ENCODE peak calls at places on chromosomes 7 and 10, in eight cellular contexts. One of them, this sample, is unnamed.

GRCh38 chr7:77933394-77933793 is 134.8 kb downstream of the PHTF2 start:
- DNase-seq in WTC11: no peak
- DNase-seq in Daoy: peak; percentile 14
- DNase-seq in A172: peak; percentile 70
- DNase-seq in RWPE1: peak; percentile 37
- DNase-seq in EH: peak; percentile 76
- DNase-seq in lower leg skin: no peak
- DNase-seq in D341Med: no peak
- DNase-seq in this sample: peak; percentile 64

GRCh38 chr10:79484476-79484875 is 27.9 kb upstream of the EIF5AL1 start:
- DNase-seq in WTC11: no peak
- DNase-seq in Daoy: no peak
- DNase-seq in A172: no peak
- DNase-seq in RWPE1: no peak
- DNase-seq in EH: no peak
- DNase-seq in lower leg skin: no peak
- DNase-seq in D341Med: no peak
- DNase-seq in this sample: no peak

GRCh38 chr10:65548046-65548445 is 1377.8 kb upstream of the LRRTM3 start:
- DNase-seq in WTC11: no peak
- DNase-seq in Daoy: no peak
- DNase-seq in A172: no peak
- DNase-seq in RWPE1: no peak
- DNase-seq in EH: no peak
- DNase-seq in lower leg skin: no peak
- DNase-seq in D341Med: no peak
- DNase-seq in this sample: no peak

GRCh38 chr7:56046728-56047445 is 4.4 kb downstream of the PSPH start:
- DNase-seq in WTC11: no peak
- DNase-seq in Daoy: peak; percentile 55
- DNase-seq in A172: peak; percentile 50
- DNase-seq in RWPE1: no peak
- DNase-seq in EH: peak; percentile 94
- DNase-seq in lower leg skin: no peak
- DNase-seq in D341Med: no peak
- DNase-seq in this sample: peak; percentile 91

GRCh38 chr7:100544949-100545635 is 6.1 kb downstream of the AGFG2 start:
- DNase-seq in WTC11: no peak
- DNase-seq in Daoy: no peak
- DNase-seq in A172: no peak
- DNase-seq in RWPE1: no peak
- DNase-seq in EH: no peak
- DNase-seq in lower leg skin: no peak
- DNase-seq in D341Med: no peak
- DNase-seq in this sample: no peak

GRCh38 chr10:115125505-115125904 is 32.3 kb downstream of the ATRNL1 start:
- DNase-seq in WTC11: no peak
- DNase-seq in Daoy: peak; percentile 7
- DNase-seq in A172: no peak
- DNase-seq in RWPE1: no peak
- DNase-seq in EH: no peak
- DNase-seq in lower leg skin: no peak
- DNase-seq in D341Med: no peak
- DNase-seq in this sample: no peak

GRCh38 chr7:81064446-81064845 is 145.6 kb upstream of the SEMA3C start:
- DNase-seq in WTC11: no peak
- DNase-seq in Daoy: no peak
- DNase-seq in A172: no peak
- DNase-seq in RWPE1: no peak
- DNase-seq in EH: no peak
- DNase-seq in lower leg skin: no peak
- DNase-seq in D341Med: no peak
- DNase-seq in this sample: no peak

GRCh38 chr7:105742787-105743186 is 133.6 kb downstream of the ATXN7L1 start:
- DNase-seq in WTC11: no peak
- DNase-seq in Daoy: no peak
- DNase-seq in A172: no peak
- DNase-seq in RWPE1: no peak
- DNase-seq in EH: no peak
- DNase-seq in lower leg skin: no peak
- DNase-seq in D341Med: no peak
- DNase-seq in this sample: no peak

GRCh38 chr10:123570051-123570897 is 95.9 kb upstream of the GPR26 start:
- DNase-seq in WTC11: no peak
- DNase-seq in Daoy: no peak
- DNase-seq in A172: no peak
- DNase-seq in RWPE1: no peak
- DNase-seq in EH: no peak
- DNase-seq in lower leg skin: no peak
- DNase-seq in D341Med: no peak
- DNase-seq in this sample: no peak

GRCh38 chr10:43204943-43205671 is 61.8 kb downstream of the RASGEF1A start:
- DNase-seq in WTC11: peak; percentile 81
- DNase-seq in Daoy: peak; percentile 67
- DNase-seq in A172: peak; percentile 51
- DNase-seq in RWPE1: peak; percentile 49
- DNase-seq in EH: peak; percentile 50
- DNase-seq in lower leg skin: no peak
- DNase-seq in D341Med: peak; percentile 79
- DNase-seq in this sample: peak; percentile 42

GRCh38 chr7:131231381-131232220 is 96.1 kb upstream of the MKLN1 start:
- DNase-seq in WTC11: no peak
- DNase-seq in Daoy: peak; percentile 47
- DNase-seq in A172: no peak
- DNase-seq in RWPE1: no peak
- DNase-seq in EH: peak; percentile 70
- DNase-seq in lower leg skin: no peak
- DNase-seq in D341Med: no peak
- DNase-seq in this sample: peak; percentile 4

GRCh38 chr10:122954731-122955050 is 664 bp upstream of the C10orf88 start:
- DNase-seq in WTC11: no peak
- DNase-seq in Daoy: no peak
- DNase-seq in A172: no peak
- DNase-seq in RWPE1: no peak
- DNase-seq in EH: no peak
- DNase-seq in lower leg skin: no peak
- DNase-seq in D341Med: no peak
- DNase-seq in this sample: no peak

GRCh38 chr7:158738841-158739240 is 34.2 kb upstream of the NCAPG2 start:
- DNase-seq in WTC11: no peak
- DNase-seq in Daoy: no peak
- DNase-seq in A172: no peak
- DNase-seq in RWPE1: no peak
- DNase-seq in EH: no peak
- DNase-seq in lower leg skin: no peak
- DNase-seq in D341Med: no peak
- DNase-seq in this sample: no peak

GRCh38 chr10:182441-183201 is 47.4 kb downstream of the ZMYND11 start:
- DNase-seq in WTC11: no peak
- DNase-seq in Daoy: peak; percentile 5
- DNase-seq in A172: peak; percentile 34
- DNase-seq in RWPE1: no peak
- DNase-seq in EH: peak; percentile 77
- DNase-seq in lower leg skin: no peak
- DNase-seq in D341Med: no peak
- DNase-seq in this sample: peak; percentile 9

GRCh38 chr10:91380873-91381561 is 29.1 kb upstream of the HECTD2 start:
- DNase-seq in WTC11: no peak
- DNase-seq in Daoy: peak; percentile 19
- DNase-seq in A172: no peak
- DNase-seq in RWPE1: no peak
- DNase-seq in EH: peak; percentile 10
- DNase-seq in lower leg skin: no peak
- DNase-seq in D341Med: no peak
- DNase-seq in this sample: no peak

GRCh38 chr7:6160191-6160623 is 112.2 kb downstream of the CYTH3 start:
- DNase-seq in WTC11: peak; percentile 67
- DNase-seq in Daoy: peak; percentile 37
- DNase-seq in A172: peak; percentile 60
- DNase-seq in RWPE1: peak; percentile 55
- DNase-seq in EH: peak; percentile 86
- DNase-seq in lower leg skin: peak; percentile 43
- DNase-seq in D341Med: peak; percentile 95
- DNase-seq in this sample: peak; percentile 76

GRCh38 chr7:25260862-25261454 is 32.7 kb upstream of the NPVF start:
- DNase-seq in WTC11: no peak
- DNase-seq in Daoy: peak; percentile 70
- DNase-seq in A172: peak; percentile 17
- DNase-seq in RWPE1: peak; percentile 15
- DNase-seq in EH: peak; percentile 55
- DNase-seq in lower leg skin: no peak
- DNase-seq in D341Med: no peak
- DNase-seq in this sample: peak; percentile 6

GRCh38 chr7:83476501-83476900 is 172.4 kb downstream of the SEMA3E start:
- DNase-seq in WTC11: no peak
- DNase-seq in Daoy: no peak
- DNase-seq in A172: no peak
- DNase-seq in RWPE1: no peak
- DNase-seq in EH: no peak
- DNase-seq in lower leg skin: no peak
- DNase-seq in D341Med: no peak
- DNase-seq in this sample: no peak

GRCh38 chr10:73183882-73184281 is 16.0 kb downstream of the FAM149B1 start:
- DNase-seq in WTC11: no peak
- DNase-seq in Daoy: no peak
- DNase-seq in A172: peak; percentile 54
- DNase-seq in RWPE1: no peak
- DNase-seq in EH: peak; percentile 76
- DNase-seq in lower leg skin: no peak
- DNase-seq in D341Med: no peak
- DNase-seq in this sample: peak; percentile 61

GRCh38 chr7:158001621-158002320 is 585.9 kb downstream of the PTPRN2 start:
- DNase-seq in WTC11: no peak
- DNase-seq in Daoy: peak; percentile 72
- DNase-seq in A172: no peak
- DNase-seq in RWPE1: peak; percentile 15
- DNase-seq in EH: no peak
- DNase-seq in lower leg skin: no peak
- DNase-seq in D341Med: no peak
- DNase-seq in this sample: no peak

GRCh38 chr10:86918022-86918471 is 39.4 kb downstream of the MMRN2 start:
- DNase-seq in WTC11: no peak
- DNase-seq in Daoy: peak; percentile 23
- DNase-seq in A172: peak; percentile 47
- DNase-seq in RWPE1: peak; percentile 31
- DNase-seq in EH: peak; percentile 48
- DNase-seq in lower leg skin: no peak
- DNase-seq in D341Med: no peak
- DNase-seq in this sample: peak; percentile 16

GRCh38 chr10:28503114-28503513 is 29.8 kb upstream of the WAC start:
- DNase-seq in WTC11: no peak
- DNase-seq in Daoy: peak; percentile 35
- DNase-seq in A172: peak; percentile 60
- DNase-seq in RWPE1: peak; percentile 59
- DNase-seq in EH: peak; percentile 31
- DNase-seq in lower leg skin: no peak
- DNase-seq in D341Med: peak; percentile 51
- DNase-seq in this sample: no peak

GRCh38 chr7:9507281-9507680 is 1073.9 kb downstream of the NXPH1 start:
- DNase-seq in WTC11: no peak
- DNase-seq in Daoy: no peak
- DNase-seq in A172: peak; percentile 38
- DNase-seq in RWPE1: no peak
- DNase-seq in EH: no peak
- DNase-seq in lower leg skin: no peak
- DNase-seq in D341Med: no peak
- DNase-seq in this sample: no peak

GRCh38 chr10:126177414-126178030 is 210.8 kb downstream of the ADAM12 start:
- DNase-seq in WTC11: no peak
- DNase-seq in Daoy: no peak
- DNase-seq in A172: no peak
- DNase-seq in RWPE1: no peak
- DNase-seq in EH: peak; percentile 65
- DNase-seq in lower leg skin: no peak
- DNase-seq in D341Med: no peak
- DNase-seq in this sample: peak; percentile 2

GRCh38 chr10:89171263-89171872 is 35.7 kb downstream of the CH25H start:
- DNase-seq in WTC11: no peak
- DNase-seq in Daoy: no peak
- DNase-seq in A172: no peak
- DNase-seq in RWPE1: no peak
- DNase-seq in EH: peak; percentile 29
- DNase-seq in lower leg skin: no peak
- DNase-seq in D341Med: no peak
- DNase-seq in this sample: peak; percentile 43

GRCh38 chr10:112655722-112656121 is 208.7 kb downstream of the VTI1A start:
- DNase-seq in WTC11: no peak
- DNase-seq in Daoy: no peak
- DNase-seq in A172: no peak
- DNase-seq in RWPE1: no peak
- DNase-seq in EH: no peak
- DNase-seq in lower leg skin: no peak
- DNase-seq in D341Med: no peak
- DNase-seq in this sample: no peak

GRCh38 chr10:72122221-72122620 is 33.9 kb upstream of the SPOCK2 start:
- DNase-seq in WTC11: no peak
- DNase-seq in Daoy: no peak
- DNase-seq in A172: no peak
- DNase-seq in RWPE1: no peak
- DNase-seq in EH: no peak
- DNase-seq in lower leg skin: no peak
- DNase-seq in D341Med: no peak
- DNase-seq in this sample: no peak

GRCh38 chr7:27651702-27652101 is 11.0 kb downstream of the HIBADH start:
- DNase-seq in WTC11: no peak
- DNase-seq in Daoy: peak; percentile 14
- DNase-seq in A172: no peak
- DNase-seq in RWPE1: no peak
- DNase-seq in EH: peak; percentile 49
- DNase-seq in lower leg skin: no peak
- DNase-seq in D341Med: no peak
- DNase-seq in this sample: no peak

GRCh38 chr10:3554121-3554522 is 230.9 kb downstream of the KLF6 start:
- DNase-seq in WTC11: no peak
- DNase-seq in Daoy: no peak
- DNase-seq in A172: no peak
- DNase-seq in RWPE1: no peak
- DNase-seq in EH: no peak
- DNase-seq in lower leg skin: no peak
- DNase-seq in D341Med: no peak
- DNase-seq in this sample: no peak

GRCh38 chr10:14645239-14645960 is 129.3 kb downstream of the FAM107B start:
- DNase-seq in WTC11: no peak
- DNase-seq in Daoy: no peak
- DNase-seq in A172: no peak
- DNase-seq in RWPE1: no peak
- DNase-seq in EH: no peak
- DNase-seq in lower leg skin: no peak
- DNase-seq in D341Med: no peak
- DNase-seq in this sample: no peak

GRCh38 chr7:129825005-129825553 is 127.7 kb downstream of the UBE2H start:
- DNase-seq in WTC11: peak; percentile 91
- DNase-seq in Daoy: peak; percentile 90
- DNase-seq in A172: peak; percentile 85
- DNase-seq in RWPE1: peak; percentile 61
- DNase-seq in EH: peak; percentile 58
- DNase-seq in lower leg skin: no peak
- DNase-seq in D341Med: peak; percentile 86
- DNase-seq in this sample: peak; percentile 35

GRCh38 chr10:22988581-22989360 is 60.9 kb downstream of the ARMC3 start:
- DNase-seq in WTC11: peak; percentile 39
- DNase-seq in Daoy: peak; percentile 45
- DNase-seq in A172: peak; percentile 59
- DNase-seq in RWPE1: peak; percentile 41
- DNase-seq in EH: peak; percentile 63
- DNase-seq in lower leg skin: peak; percentile 71
- DNase-seq in D341Med: peak; percentile 48
- DNase-seq in this sample: peak; percentile 35

GRCh38 chr10:3996697-3997096 is 211.7 kb upstream of the KLF6 start:
- DNase-seq in WTC11: no peak
- DNase-seq in Daoy: no peak
- DNase-seq in A172: no peak
- DNase-seq in RWPE1: no peak
- DNase-seq in EH: no peak
- DNase-seq in lower leg skin: no peak
- DNase-seq in D341Med: no peak
- DNase-seq in this sample: no peak

GRCh38 chr10:61752111-61753011 is 89.6 kb downstream of the CABCOCO1 start:
- DNase-seq in WTC11: no peak
- DNase-seq in Daoy: peak; percentile 40
- DNase-seq in A172: peak; percentile 53
- DNase-seq in RWPE1: peak; percentile 13
- DNase-seq in EH: peak; percentile 90
- DNase-seq in lower leg skin: no peak
- DNase-seq in D341Med: no peak
- DNase-seq in this sample: peak; percentile 48

This sample was measured in HFFc6.